ENCODE peak calls at places on chromosomes 6 and 20, in ten cellular contexts. One of them, this sample, is unnamed.

GRCh38 chr6:79266051-79266450 is 31.6 kb upstream of the HMGN3 start:
- DNase-seq in WERI-Rb-1: no peak
- DNase-seq in NT2/D1: no peak
- DNase-seq in CD8-positive, alpha-beta T cell: no peak
- DNase-seq in ovary: no peak
- DNase-seq in SW480: no peak
- DNase-seq in hypothalamus: no peak
- DNase-seq in COR-L47: no peak
- DNase-seq in dorsolateral prefrontal cortex: no peak
- DNase-seq in mesenteric fat pad: no peak
- DNase-seq in this sample: no peak

GRCh38 chr6:2733324-2733723 is 17.4 kb downstream of the MYLK4 start:
- DNase-seq in NT2/D1: no peak
- DNase-seq in WERI-Rb-1: no peak
- DNase-seq in hypothalamus: no peak
- DNase-seq in CD8-positive, alpha-beta T cell: peak
- DNase-seq in COR-L47: no peak
- DNase-seq in dorsolateral prefrontal cortex: no peak
- DNase-seq in SW480: no peak
- DNase-seq in ovary: no peak
- DNase-seq in mesenteric fat pad: no peak
- DNase-seq in this sample: no peak

GRCh38 chr6:169990095-169991030 is 238.9 kb downstream of the ERMARD start:
- DNase-seq in hypothalamus: no peak
- DNase-seq in dorsolateral prefrontal cortex: peak
- DNase-seq in mesenteric fat pad: peak
- DNase-seq in COR-L47: no peak
- DNase-seq in SW480: no peak
- DNase-seq in ovary: no peak
- DNase-seq in WERI-Rb-1: no peak
- DNase-seq in NT2/D1: no peak
- DNase-seq in CD8-positive, alpha-beta T cell: peak
- DNase-seq in this sample: peak

GRCh38 chr6:44737829-44738528 is 350.5 kb downstream of the CDC5L start:
- DNase-seq in WERI-Rb-1: no peak
- DNase-seq in hypothalamus: no peak
- DNase-seq in CD8-positive, alpha-beta T cell: no peak
- DNase-seq in SW480: no peak
- DNase-seq in NT2/D1: no peak
- DNase-seq in COR-L47: no peak
- DNase-seq in ovary: no peak
- DNase-seq in mesenteric fat pad: no peak
- DNase-seq in dorsolateral prefrontal cortex: no peak
- DNase-seq in this sample: no peak

GRCh38 chr20:62495798-62496325 is 20.1 kb upstream of the GATA5 start:
- DNase-seq in mesenteric fat pad: no peak
- DNase-seq in COR-L47: no peak
- DNase-seq in hypothalamus: no peak
- DNase-seq in NT2/D1: no peak
- DNase-seq in CD8-positive, alpha-beta T cell: no peak
- DNase-seq in ovary: no peak
- DNase-seq in SW480: no peak
- DNase-seq in WERI-Rb-1: no peak
- DNase-seq in dorsolateral prefrontal cortex: no peak
- DNase-seq in this sample: no peak

GRCh38 chr20:50257860-50258259 is 67.2 kb downstream of the CEBPB start:
- DNase-seq in mesenteric fat pad: no peak
- DNase-seq in COR-L47: no peak
- DNase-seq in ovary: no peak
- DNase-seq in WERI-Rb-1: no peak
- DNase-seq in SW480: no peak
- DNase-seq in hypothalamus: no peak
- DNase-seq in CD8-positive, alpha-beta T cell: no peak
- DNase-seq in NT2/D1: no peak
- DNase-seq in dorsolateral prefrontal cortex: no peak
- DNase-seq in this sample: no peak

GRCh38 chr6:144885817-144886216 is 600.7 kb downstream of the UTRN start:
- DNase-seq in COR-L47: no peak
- DNase-seq in dorsolateral prefrontal cortex: no peak
- DNase-seq in ovary: no peak
- DNase-seq in NT2/D1: no peak
- DNase-seq in WERI-Rb-1: no peak
- DNase-seq in hypothalamus: no peak
- DNase-seq in CD8-positive, alpha-beta T cell: no peak
- DNase-seq in mesenteric fat pad: no peak
- DNase-seq in SW480: no peak
- DNase-seq in this sample: no peak

GRCh38 chr6:107830060-107830459 is 5.9 kb upstream of the SCML4 start:
- DNase-seq in WERI-Rb-1: no peak
- DNase-seq in ovary: no peak
- DNase-seq in SW480: no peak
- DNase-seq in dorsolateral prefrontal cortex: no peak
- DNase-seq in hypothalamus: no peak
- DNase-seq in mesenteric fat pad: no peak
- DNase-seq in CD8-positive, alpha-beta T cell: no peak
- DNase-seq in COR-L47: no peak
- DNase-seq in NT2/D1: no peak
- DNase-seq in this sample: no peak

GRCh38 chr20:54432966-54433365 is 42.4 kb upstream of the DOK5 start:
- DNase-seq in WERI-Rb-1: no peak
- DNase-seq in SW480: no peak
- DNase-seq in ovary: no peak
- DNase-seq in hypothalamus: no peak
- DNase-seq in CD8-positive, alpha-beta T cell: no peak
- DNase-seq in COR-L47: no peak
- DNase-seq in dorsolateral prefrontal cortex: no peak
- DNase-seq in mesenteric fat pad: no peak
- DNase-seq in NT2/D1: no peak
- DNase-seq in this sample: no peak

GRCh38 chr6:106539931-106540330 is 89.4 kb downstream of the RTN4IP1 start:
- DNase-seq in CD8-positive, alpha-beta T cell: no peak
- DNase-seq in mesenteric fat pad: no peak
- DNase-seq in COR-L47: no peak
- DNase-seq in hypothalamus: no peak
- DNase-seq in SW480: no peak
- DNase-seq in ovary: no peak
- DNase-seq in dorsolateral prefrontal cortex: no peak
- DNase-seq in NT2/D1: no peak
- DNase-seq in WERI-Rb-1: no peak
- DNase-seq in this sample: no peak

GRCh38 chr6:146598785-146599405 is at the start of gene ADGB:
- DNase-seq in ovary: peak
- DNase-seq in CD8-positive, alpha-beta T cell: no peak
- DNase-seq in COR-L47: peak
- DNase-seq in hypothalamus: no peak
- DNase-seq in WERI-Rb-1: no peak
- DNase-seq in NT2/D1: peak
- DNase-seq in mesenteric fat pad: no peak
- DNase-seq in dorsolateral prefrontal cortex: peak
- DNase-seq in SW480: peak
- DNase-seq in this sample: no peak

GRCh38 chr6:76633259-76633658 is 560.8 kb upstream of the IMPG1 start:
- DNase-seq in NT2/D1: no peak
- DNase-seq in ovary: no peak
- DNase-seq in WERI-Rb-1: peak
- DNase-seq in SW480: no peak
- DNase-seq in COR-L47: no peak
- DNase-seq in hypothalamus: no peak
- DNase-seq in mesenteric fat pad: no peak
- DNase-seq in CD8-positive, alpha-beta T cell: no peak
- DNase-seq in dorsolateral prefrontal cortex: no peak
- DNase-seq in this sample: no peak

GRCh38 chr6:82832811-82833210 is 232.8 kb downstream of the UBE3D start:
- DNase-seq in SW480: no peak
- DNase-seq in CD8-positive, alpha-beta T cell: no peak
- DNase-seq in ovary: no peak
- DNase-seq in NT2/D1: no peak
- DNase-seq in mesenteric fat pad: no peak
- DNase-seq in COR-L47: no peak
- DNase-seq in hypothalamus: no peak
- DNase-seq in dorsolateral prefrontal cortex: no peak
- DNase-seq in WERI-Rb-1: no peak
- DNase-seq in this sample: no peak

GRCh38 chr6:109121411-109121810 is 26.1 kb downstream of the CEP57L1 start:
- DNase-seq in WERI-Rb-1: no peak
- DNase-seq in SW480: no peak
- DNase-seq in NT2/D1: no peak
- DNase-seq in mesenteric fat pad: no peak
- DNase-seq in dorsolateral prefrontal cortex: no peak
- DNase-seq in COR-L47: no peak
- DNase-seq in ovary: no peak
- DNase-seq in CD8-positive, alpha-beta T cell: no peak
- DNase-seq in hypothalamus: no peak
- DNase-seq in this sample: no peak

GRCh38 chr6:38157905-38158304 is 338.4 kb downstream of the ZFAND3 start:
- DNase-seq in WERI-Rb-1: peak
- DNase-seq in NT2/D1: no peak
- DNase-seq in dorsolateral prefrontal cortex: no peak
- DNase-seq in hypothalamus: no peak
- DNase-seq in COR-L47: no peak
- DNase-seq in SW480: no peak
- DNase-seq in CD8-positive, alpha-beta T cell: no peak
- DNase-seq in ovary: no peak
- DNase-seq in mesenteric fat pad: peak
- DNase-seq in this sample: no peak

GRCh38 chr6:16711551-16712249 is 49.6 kb downstream of the ATXN1 start:
- DNase-seq in CD8-positive, alpha-beta T cell: peak
- DNase-seq in dorsolateral prefrontal cortex: no peak
- DNase-seq in mesenteric fat pad: no peak
- DNase-seq in SW480: peak
- DNase-seq in WERI-Rb-1: no peak
- DNase-seq in COR-L47: no peak
- DNase-seq in hypothalamus: no peak
- DNase-seq in NT2/D1: no peak
- DNase-seq in ovary: no peak
- DNase-seq in this sample: no peak

GRCh38 chr20:37007898-37008649 is 56.6 kb upstream of the SAMHD1 start:
- DNase-seq in WERI-Rb-1: no peak
- DNase-seq in mesenteric fat pad: no peak
- DNase-seq in dorsolateral prefrontal cortex: no peak
- DNase-seq in ovary: no peak
- DNase-seq in hypothalamus: no peak
- DNase-seq in SW480: no peak
- DNase-seq in NT2/D1: no peak
- DNase-seq in CD8-positive, alpha-beta T cell: peak
- DNase-seq in COR-L47: no peak
- DNase-seq in this sample: no peak

GRCh38 chr6:28907394-28907793 is 16.4 kb downstream of the TRIM27 start:
- DNase-seq in ovary: no peak
- DNase-seq in mesenteric fat pad: no peak
- DNase-seq in hypothalamus: no peak
- DNase-seq in WERI-Rb-1: no peak
- DNase-seq in dorsolateral prefrontal cortex: no peak
- DNase-seq in SW480: no peak
- DNase-seq in CD8-positive, alpha-beta T cell: no peak
- DNase-seq in NT2/D1: no peak
- DNase-seq in COR-L47: no peak
- DNase-seq in this sample: no peak

GRCh38 chr6:56949261-56949660 is 5.6 kb upstream of the BEND6 start:
- DNase-seq in COR-L47: no peak
- DNase-seq in ovary: no peak
- DNase-seq in mesenteric fat pad: no peak
- DNase-seq in SW480: no peak
- DNase-seq in dorsolateral prefrontal cortex: no peak
- DNase-seq in NT2/D1: no peak
- DNase-seq in CD8-positive, alpha-beta T cell: no peak
- DNase-seq in hypothalamus: no peak
- DNase-seq in WERI-Rb-1: no peak
- DNase-seq in this sample: no peak

GRCh38 chr6:106882601-106883518 is 91.7 kb downstream of the CD24 start:
- DNase-seq in ovary: no peak
- DNase-seq in NT2/D1: no peak
- DNase-seq in dorsolateral prefrontal cortex: no peak
- DNase-seq in mesenteric fat pad: no peak
- DNase-seq in COR-L47: no peak
- DNase-seq in WERI-Rb-1: no peak
- DNase-seq in hypothalamus: no peak
- DNase-seq in SW480: no peak
- DNase-seq in CD8-positive, alpha-beta T cell: no peak
- DNase-seq in this sample: no peak

GRCh38 chr6:154390034-154390433 is 33.4 kb upstream of the IPCEF1 start:
- DNase-seq in NT2/D1: no peak
- DNase-seq in CD8-positive, alpha-beta T cell: no peak
- DNase-seq in dorsolateral prefrontal cortex: no peak
- DNase-seq in mesenteric fat pad: no peak
- DNase-seq in SW480: no peak
- DNase-seq in ovary: no peak
- DNase-seq in WERI-Rb-1: no peak
- DNase-seq in COR-L47: no peak
- DNase-seq in hypothalamus: no peak
- DNase-seq in this sample: no peak

GRCh38 chr6:127518710-127519468 is at the start of gene MTCL3:
- DNase-seq in SW480: peak
- DNase-seq in WERI-Rb-1: peak
- DNase-seq in CD8-positive, alpha-beta T cell: peak
- DNase-seq in NT2/D1: no peak
- DNase-seq in dorsolateral prefrontal cortex: peak
- DNase-seq in hypothalamus: peak
- DNase-seq in mesenteric fat pad: no peak
- DNase-seq in ovary: no peak
- DNase-seq in COR-L47: peak
- DNase-seq in this sample: no peak

GRCh38 chr6:112172540-112172939 is 81.8 kb downstream of the LAMA4 start:
- DNase-seq in mesenteric fat pad: no peak
- DNase-seq in WERI-Rb-1: no peak
- DNase-seq in COR-L47: no peak
- DNase-seq in hypothalamus: no peak
- DNase-seq in CD8-positive, alpha-beta T cell: no peak
- DNase-seq in ovary: no peak
- DNase-seq in NT2/D1: no peak
- DNase-seq in dorsolateral prefrontal cortex: no peak
- DNase-seq in SW480: no peak
- DNase-seq in this sample: no peak

GRCh38 chr6:149425224-149425623 is 25.2 kb downstream of the SUMO4 start:
- DNase-seq in hypothalamus: no peak
- DNase-seq in CD8-positive, alpha-beta T cell: no peak
- DNase-seq in SW480: no peak
- DNase-seq in mesenteric fat pad: no peak
- DNase-seq in dorsolateral prefrontal cortex: no peak
- DNase-seq in COR-L47: no peak
- DNase-seq in ovary: no peak
- DNase-seq in WERI-Rb-1: no peak
- DNase-seq in NT2/D1: no peak
- DNase-seq in this sample: no peak

GRCh38 chr6:2028457-2029038 is 216.9 kb downstream of the GMDS start:
- DNase-seq in COR-L47: peak
- DNase-seq in NT2/D1: no peak
- DNase-seq in WERI-Rb-1: no peak
- DNase-seq in dorsolateral prefrontal cortex: no peak
- DNase-seq in mesenteric fat pad: no peak
- DNase-seq in ovary: no peak
- DNase-seq in SW480: no peak
- DNase-seq in hypothalamus: no peak
- DNase-seq in CD8-positive, alpha-beta T cell: no peak
- DNase-seq in this sample: no peak

GRCh38 chr6:63307581-63308246 is 12.1 kb downstream of the LGSN start:
- DNase-seq in mesenteric fat pad: no peak
- DNase-seq in ovary: no peak
- DNase-seq in NT2/D1: no peak
- DNase-seq in hypothalamus: no peak
- DNase-seq in CD8-positive, alpha-beta T cell: no peak
- DNase-seq in COR-L47: no peak
- DNase-seq in dorsolateral prefrontal cortex: no peak
- DNase-seq in SW480: peak
- DNase-seq in WERI-Rb-1: peak
- DNase-seq in this sample: no peak

GRCh38 chr6:121760640-121761213 is 325.3 kb downstream of the GJA1 start:
- DNase-seq in hypothalamus: no peak
- DNase-seq in NT2/D1: peak
- DNase-seq in dorsolateral prefrontal cortex: no peak
- DNase-seq in CD8-positive, alpha-beta T cell: no peak
- DNase-seq in WERI-Rb-1: no peak
- DNase-seq in ovary: no peak
- DNase-seq in COR-L47: no peak
- DNase-seq in SW480: no peak
- DNase-seq in mesenteric fat pad: no peak
- DNase-seq in this sample: no peak

GRCh38 chr6:119575721-119576120 is 226.2 kb upstream of the MAN1A1 start:
- DNase-seq in dorsolateral prefrontal cortex: no peak
- DNase-seq in SW480: no peak
- DNase-seq in hypothalamus: no peak
- DNase-seq in CD8-positive, alpha-beta T cell: no peak
- DNase-seq in NT2/D1: no peak
- DNase-seq in COR-L47: no peak
- DNase-seq in WERI-Rb-1: no peak
- DNase-seq in ovary: no peak
- DNase-seq in mesenteric fat pad: no peak
- DNase-seq in this sample: no peak

This sample was measured in coronary artery.